ENCODE peak calls at places on chromosomes 5 and 9, in nine cellular contexts. N is left ventricle myocardium inferior; H is CD8-positive, alpha-beta T cell; X is thoracic aorta; O is lower lobe of right lung; J is psoas muscle; U is CD8-positive, alpha-beta memory T cell; W is CD4-positive, CD25-positive, alpha-beta regulatory T cell; D is adrenal gland. I is an unnamed sample.
A peak's percentile ranks its signal among the peaks of the same experiment; 100 is the strongest.

GRCh38 chr5:144309265-144309664 is 138.6 kb downstream of the KCTD16 start:
- DNase-seq in N (no peak), X (no peak), H (no peak), O (no peak), W (no peak), D (no peak), U (no peak), J (no peak), I (no peak)

GRCh38 chr9:113427629-113428028 is 17.1 kb downstream of the C9orf43 start:
- DNase-seq in N (no peak), J (no peak), D (no peak), X (no peak), W (no peak), U (no peak), H (no peak), O (no peak), I (no peak)

GRCh38 chr5:65327582-65327981 is 154.1 kb downstream of the ADAMTS6 start:
- DNase-seq in H (no peak), U (no peak), O (no peak), X (no peak), N (no peak), D (no peak), J (no peak), W (no peak), I (no peak)

GRCh38 chr5:159442210-159442850 is 112.0 kb upstream of the IL12B start:
- DNase-seq in N (peak; percentile 42), H (no peak), U (no peak), D (no peak), O (peak; percentile 41), W (no peak), J (no peak), X (no peak), I (no peak)

GRCh38 chr9:25472681-25473080 is 205.6 kb downstream of the TUSC1 start:
- DNase-seq in U (no peak), O (no peak), N (no peak), D (no peak), X (no peak), W (no peak), J (no peak), H (no peak), I (no peak)

GRCh38 chr5:145925353-145925752 is 11.0 kb upstream of the SH3RF2 start:
- DNase-seq in J (no peak), X (no peak), W (no peak), H (no peak), U (no peak), D (no peak), N (no peak), O (no peak), I (no peak)

GRCh38 chr5:3026651-3027050 is 275.2 kb upstream of the IRX2 start:
- DNase-seq in H (no peak), D (no peak), X (no peak), W (no peak), J (no peak), U (no peak), N (no peak), O (no peak), I (no peak)

GRCh38 chr5:152092580-152092979 is 167.9 kb upstream of the GLRA1 start:
- DNase-seq in U (no peak), W (no peak), H (no peak), N (no peak), X (no peak), J (no peak), D (no peak), O (no peak), I (no peak)

GRCh38 chr5:138454121-138454520 is 11.2 kb upstream of the EGR1 start:
- DNase-seq in X (no peak), W (no peak), O (no peak), H (no peak), J (peak; percentile 42), N (no peak), D (no peak), U (no peak), I (no peak)

GRCh38 chr5:136242611-136243010 is 49.6 kb upstream of the SMIM32 start:
- DNase-seq in J (no peak), D (no peak), N (no peak), H (no peak), O (no peak), U (no peak), W (no peak), X (no peak), I (no peak)

GRCh38 chr5:133195250-133195649 is 143.4 kb downstream of the HSPA4 start:
- DNase-seq in H (no peak), N (no peak), X (no peak), O (no peak), D (no peak), U (no peak), J (no peak), W (no peak), I (no peak)

GRCh38 chr5:73701566-73701965 is 75.6 kb downstream of the ARHGEF28 start:
- DNase-seq in H (no peak), O (no peak), J (no peak), N (no peak), W (no peak), X (no peak), D (no peak), U (no peak), I (no peak)

GRCh38 chr9:33228606-33229005 is 11.4 kb upstream of the SPINK4 start:
- DNase-seq in D (no peak), O (no peak), J (no peak), W (no peak), N (no peak), H (no peak), X (no peak), U (no peak), I (no peak)
- H3K4me1 ChIP-seq in D (peaks cover 5% of the 10 kb centered on the region), O (peaks cover 14% of the 10 kb centered on the region), J (peaks cover 4% of the 10 kb centered on the region), W (no peaks in the 10 kb centered on the region), N (peaks cover 4% of the 10 kb centered on the region), H (no peaks in the 10 kb centered on the region), X (peaks cover 4% of the 10 kb centered on the region), U (no peaks in the 10 kb centered on the region), I (no peaks in the 10 kb centered on the region)

GRCh38 chr9:128214571-128215490 is 11.7 kb downstream of the DNM1 start:
- DNase-seq in D (no peak), U (no peak), N (no peak), J (no peak), H (no peak), W (no peak), O (no peak), X (no peak), I (no peak)

GRCh38 chr9:128216781-128217553 is 13.8 kb downstream of the DNM1 start:
- DNase-seq in W (no peak), N (no peak), O (no peak), J (no peak), D (no peak), H (no peak), X (no peak), U (no peak), I (no peak)

GRCh38 chr9:128218518-128219389 is 15.6 kb downstream of the DNM1 start:
- DNase-seq in W (peak; percentile 85), X (peak; percentile 78), U (peak; percentile 87), J (peak; percentile 97), O (peak; percentile 97), H (peak; percentile 93), D (peak; percentile 94), N (peak; percentile 92), I (peak; percentile 94)

GRCh38 chr9:128215491-128216404 is 12.6 kb downstream of the DNM1 start:
- DNase-seq in O (no peak), X (no peak), D (no peak), U (no peak), J (no peak), H (no peak), N (peak; percentile 51), W (no peak), I (no peak)

GRCh38 chr9:128218172-128218517 is 15.0 kb downstream of the DNM1 start:
- DNase-seq in N (no peak), X (no peak), W (no peak), U (no peak), H (no peak), J (no peak), O (no peak), D (no peak), I (no peak)
- H3K4me3 ChIP-seq in N (peak overlapping the region; percentile 62), X (peak overlapping the region; percentile 65), W (peak overlapping the region; percentile 60), U (peak overlapping the region; percentile 57), H (peak overlapping the region; percentile 64), J (peak overlapping the region; percentile 65), O (peak overlapping the region; percentile 45), D (no peak overlapping the region), I (peak overlapping the region; percentile 48)

DNA sequence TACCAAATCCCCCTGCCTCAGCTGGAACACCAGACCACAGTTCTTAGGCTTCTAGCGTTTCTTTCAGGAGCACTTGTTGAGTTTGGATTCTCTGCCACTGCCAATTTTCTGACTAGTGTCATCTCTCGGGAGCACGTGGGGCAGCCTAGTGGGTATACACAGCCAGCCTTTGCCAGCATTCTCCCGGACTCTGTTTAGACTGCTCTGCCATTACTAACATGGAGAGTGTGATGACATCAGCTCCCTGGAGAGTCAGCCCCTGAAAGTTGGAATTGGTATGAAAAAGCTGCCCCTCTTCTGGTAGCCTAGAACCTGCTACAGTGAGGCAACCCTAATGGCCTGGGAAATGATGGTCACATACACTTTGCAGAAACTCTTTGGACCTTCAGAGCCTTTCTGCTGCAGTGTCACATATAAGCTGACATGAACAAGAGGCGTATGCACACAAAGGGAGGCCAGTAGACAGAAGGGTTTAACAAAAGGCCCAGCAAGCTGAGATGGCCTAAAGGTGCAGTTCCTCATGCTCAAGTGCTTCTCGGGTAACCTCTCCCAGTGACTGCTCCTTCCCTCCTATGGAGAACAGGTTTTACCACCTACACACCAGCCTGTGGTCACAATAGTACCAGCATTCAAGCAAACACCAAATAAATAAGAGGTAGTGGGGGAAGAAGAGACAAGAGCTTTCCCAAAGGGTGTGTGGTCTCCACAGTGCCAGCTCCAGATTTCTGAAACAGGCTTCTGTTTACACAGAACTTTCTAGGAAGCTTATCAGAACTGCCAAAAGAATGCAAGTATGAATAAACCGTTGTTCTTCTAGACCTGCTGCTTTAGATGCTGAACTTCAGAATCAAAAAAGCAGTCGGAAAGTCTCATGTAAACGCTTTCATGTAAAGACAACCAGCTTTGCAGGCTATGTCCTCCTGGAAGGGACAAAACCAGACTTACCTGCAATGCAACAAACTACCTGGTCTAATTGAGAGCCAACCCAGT is 16.5 kb downstream of the SPACA9 start:
- DNase-seq in W (no peak), N (no peak), H (no peak), X (no peak), D (no peak), J (no peak), O (no peak), U (no peak), I (no peak)
- H3K36me3 ChIP-seq in W (peaks cover 53% of the 10 kb centered on the region), N (peaks cover 68% of the 10 kb centered on the region), H (peaks cover 36% of the 10 kb centered on the region), X (peaks cover 45% of the 10 kb centered on the region), D (no peaks in the 10 kb centered on the region), J (peaks cover 23% of the 10 kb centered on the region), O (peaks cover 63% of the 10 kb centered on the region), U (peaks cover 34% of the 10 kb centered on the region), I (peaks cover 19% of the 10 kb centered on the region)

DNA sequence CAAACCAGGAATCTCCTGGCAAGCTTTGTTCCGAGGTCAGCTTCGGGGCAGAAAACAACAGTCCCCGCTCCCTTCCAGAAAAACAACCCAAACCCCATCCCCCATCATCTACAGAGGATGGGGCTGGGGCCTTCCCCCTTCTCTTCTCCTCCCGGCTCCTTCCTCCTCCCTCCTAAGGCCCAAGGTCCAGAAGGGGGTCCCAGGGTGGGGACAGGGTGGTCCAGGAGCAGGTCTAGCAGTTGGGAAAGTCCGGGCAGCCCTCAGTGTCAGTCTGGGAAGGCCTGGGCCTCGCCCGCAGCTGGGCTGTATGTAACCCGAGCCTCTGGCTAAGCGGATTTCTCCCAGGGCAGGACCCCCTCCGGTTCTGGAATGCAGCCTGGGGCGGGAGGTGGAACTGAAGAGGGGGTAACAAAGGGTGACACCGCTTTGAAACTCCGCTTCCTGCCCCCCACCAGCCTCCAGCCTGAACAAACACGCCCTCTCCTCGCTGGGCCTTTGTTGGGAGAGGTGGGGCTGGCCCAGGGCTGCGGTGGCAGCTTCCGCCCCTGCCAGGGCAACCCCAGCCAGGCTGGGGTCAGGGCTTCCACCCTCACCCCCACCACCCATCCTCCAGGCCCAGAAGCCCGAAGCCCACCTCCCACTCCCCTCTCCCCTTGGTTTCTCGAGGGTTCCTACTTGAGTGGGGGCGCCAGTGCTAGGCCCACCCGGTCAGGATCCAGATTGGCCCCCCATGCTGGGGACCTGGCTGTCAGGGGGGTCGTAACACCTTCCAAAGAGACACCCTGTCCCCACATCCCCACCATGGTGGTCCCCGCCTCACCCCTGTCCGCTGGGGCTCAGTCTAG is 63.5 kb downstream of the C9orf50 start:
- DNase-seq in U (no peak), W (no peak), H (no peak), J (no peak), N (no peak), X (no peak), O (no peak), D (no peak), I (peak; percentile 96)
- H3K4me1 ChIP-seq in U (no peaks in the 10 kb centered on the region), W (no peaks in the 10 kb centered on the region), H (peaks cover 4% of the 10 kb centered on the region), J (no peaks in the 10 kb centered on the region), N (peaks cover 8% of the 10 kb centered on the region), X (no peaks in the 10 kb centered on the region), O (peaks cover 6% of the 10 kb centered on the region), D (no peaks in the 10 kb centered on the region), I (peaks cover 22% of the 10 kb centered on the region)